ENCODE peak calls at places on chromosomes 13 and 19, in six cellular contexts. A is stomach, S is heart right ventricle, Y is neuronal stem cell, Z is ovary, F is cardiac muscle cell. I is an unnamed sample.

GRCh38 chr13:98326274-98326673 is 149.2 kb upstream of the RNF113B start:
- DNase-seq in A (no peak), S (no peak), Z (no peak), F (no peak), Y (no peak), I (no peak)

GRCh38 chr13:52158629-52159158 is 703 bp downstream of the NEK3 start:
- DNase-seq in A (no peak), F (no peak), S (peak; percentile 40), Z (peak; percentile 52), Y (no peak), I (peak; percentile 49)

GRCh38 chr19:16928916-16929315 is 40.1 kb downstream of the F2RL3 start:
- DNase-seq in S (no peak), A (no peak), F (no peak), Y (no peak), Z (no peak), I (no peak)

GRCh38 chr19:58558623-58559274 is 338 bp upstream of the UBE2M start:
- DNase-seq in S (peak; percentile 99), F (peak; percentile 99), Z (peak; percentile 100), A (peak; percentile 99), Y (peak; percentile 99), I (peak; percentile 99)

GRCh38 chr13:49908637-49909036 is 27.5 kb downstream of the SPRYD7 start:
- DNase-seq in A (no peak), S (no peak), Y (no peak), Z (no peak), F (no peak), I (no peak)

GRCh38 chr13:79245937-79246574 is 160.0 kb downstream of the RBM26 start:
- DNase-seq in Z (no peak), S (no peak), Y (no peak), F (no peak), A (no peak), I (no peak)

GRCh38 chr13:90633849-90634248 is 713.6 kb upstream of the MIR17HG start:
- DNase-seq in Y (no peak), Z (no peak), F (no peak), S (no peak), A (no peak), I (no peak)

GRCh38 chr13:22092791-22093545 is 422.1 kb downstream of the FGF9 start:
- DNase-seq in Y (no peak), A (no peak), F (no peak), S (no peak), Z (no peak), I (no peak)

GRCh38 chr19:31114585-31114984 is 234.7 kb downstream of the TSHZ3 start:
- DNase-seq in Y (no peak), S (no peak), F (no peak), A (no peak), Z (no peak), I (peak; percentile 60)

GRCh38 chr13:19592657-19593175 is 31.4 kb upstream of the TPTE2 start:
- DNase-seq in S (no peak), Y (no peak), Z (no peak), A (no peak), F (no peak), I (no peak)

GRCh38 chr13:90498096-90498495 is 849.4 kb upstream of the MIR17HG start:
- DNase-seq in F (no peak), S (no peak), Y (no peak), A (no peak), Z (no peak), I (no peak)

GRCh38 chr13:75165543-75166230 is 316.3 kb downstream of the TBC1D4 start:
- DNase-seq in Z (no peak), F (no peak), Y (no peak), A (no peak), S (no peak), I (no peak)

GRCh38 chr13:104143760-104144406 is 1077.7 kb upstream of the SLC10A2 start:
- DNase-seq in S (no peak), Y (no peak), F (peak; percentile 29), A (no peak), Z (no peak), I (no peak)

GRCh38 chr13:110589991-110590390 is 25.4 kb upstream of the NAXD start:
- DNase-seq in Z (no peak), Y (no peak), F (no peak), S (no peak), A (no peak), I (no peak)

GRCh38 chr19:46022431-46023310 is at the start of gene PGLYRP1:
- DNase-seq in S (no peak), F (no peak), Z (no peak), Y (no peak), A (no peak), I (no peak)

GRCh38 chr13:53340505-53341143 is 312.0 kb downstream of the OLFM4 start:
- DNase-seq in S (no peak), Z (no peak), F (no peak), A (no peak), Y (no peak), I (no peak)

GRCh38 chr13:22121340-22121739 is 450.5 kb downstream of the FGF9 start:
- DNase-seq in A (no peak), F (no peak), S (no peak), Y (no peak), Z (no peak), I (no peak)

GRCh38 chr13:93561553-93561952 is 334.9 kb downstream of the GPC6 start:
- DNase-seq in A (no peak), S (no peak), Y (no peak), Z (no peak), F (no peak), I (no peak)

GRCh38 chr19:5472303-5472702 is 17.1 kb downstream of the ZNRF4 start:
- DNase-seq in Y (no peak), A (no peak), F (no peak), Z (no peak), S (no peak), I (no peak)

GRCh38 chr19:41478875-41479756 is 36.2 kb downstream of the ERICH4 start:
- DNase-seq in Y (no peak), S (no peak), F (no peak), Z (no peak), A (no peak), I (no peak)

GRCh38 chr19:58059003-58059671 is at the start of gene ZNF135:
- DNase-seq in A (peak; percentile 58), Y (peak; percentile 80), Z (peak; percentile 95), F (peak; percentile 95), S (peak; percentile 92), I (no peak)

GRCh38 chr13:85500716-85501256 is 298.4 kb downstream of the SLITRK6 start:
- DNase-seq in Y (no peak), Z (no peak), S (no peak), A (no peak), F (no peak), I (no peak)

GRCh38 chr19:33492090-33492489 is 29.5 kb downstream of the PEPD start:
- DNase-seq in A (no peak), F (no peak), Y (no peak), S (no peak), Z (no peak), I (no peak)

GRCh38 chr19:6577410-6578125 is 13.4 kb downstream of the CD70 start:
- DNase-seq in A (no peak), Z (no peak), S (no peak), F (no peak), Y (no peak), I (peak; percentile 52)

GRCh38 chr19:38252385-38252784 is 3.8 kb downstream of the PPP1R14A start:
- DNase-seq in Y (no peak), Z (no peak), A (no peak), F (no peak), S (no peak), I (no peak)

GRCh38 chr13:110433014-110433413 is 125.9 kb downstream of the COL4A2 start:
- DNase-seq in Y (no peak), S (peak; percentile 56), Z (no peak), A (no peak), F (no peak), I (no peak)

GRCh38 chr13:20391597-20392452 is 133.8 kb downstream of the CRYL1 start:
- DNase-seq in F (no peak), S (no peak), A (no peak), Z (no peak), Y (no peak), I (no peak)

GRCh38 chr13:65330691-65331090 is 1899.4 kb downstream of the PCDH9 start:
- DNase-seq in Y (no peak), F (no peak), Z (no peak), A (no peak), S (no peak), I (no peak)

DNA sequence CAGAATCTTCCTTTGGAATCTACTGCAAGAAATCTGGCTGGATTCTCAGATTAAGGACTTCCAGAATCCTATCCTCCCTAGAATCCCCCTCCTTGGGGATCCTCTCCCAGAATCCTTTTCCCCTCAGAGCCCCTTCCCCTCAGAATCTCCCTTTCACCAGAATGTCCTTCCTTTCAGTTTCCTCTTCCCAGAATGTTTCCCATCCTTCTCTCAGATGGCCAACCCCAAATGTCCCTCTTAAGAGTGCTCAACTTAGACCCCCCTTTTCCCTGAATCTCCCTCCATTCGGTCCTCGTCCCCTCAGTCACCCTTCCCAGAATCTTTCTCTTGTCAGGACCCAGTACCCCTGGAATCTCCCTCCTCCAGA is 584 bp upstream of the RPS16 start:
- DNase-seq in F (no peak), Z (no peak), A (no peak), Y (no peak), S (no peak), I (no peak)
- H3K27ac ChIP-seq in F (peak overlapping the region; percentile 95), Z (peak overlapping the region; percentile 73), A (peak overlapping the region; percentile 87), Y (peak overlapping the region; percentile 70), S (peak overlapping the region; percentile 84), I (peak overlapping the region; percentile 49)

DNA sequence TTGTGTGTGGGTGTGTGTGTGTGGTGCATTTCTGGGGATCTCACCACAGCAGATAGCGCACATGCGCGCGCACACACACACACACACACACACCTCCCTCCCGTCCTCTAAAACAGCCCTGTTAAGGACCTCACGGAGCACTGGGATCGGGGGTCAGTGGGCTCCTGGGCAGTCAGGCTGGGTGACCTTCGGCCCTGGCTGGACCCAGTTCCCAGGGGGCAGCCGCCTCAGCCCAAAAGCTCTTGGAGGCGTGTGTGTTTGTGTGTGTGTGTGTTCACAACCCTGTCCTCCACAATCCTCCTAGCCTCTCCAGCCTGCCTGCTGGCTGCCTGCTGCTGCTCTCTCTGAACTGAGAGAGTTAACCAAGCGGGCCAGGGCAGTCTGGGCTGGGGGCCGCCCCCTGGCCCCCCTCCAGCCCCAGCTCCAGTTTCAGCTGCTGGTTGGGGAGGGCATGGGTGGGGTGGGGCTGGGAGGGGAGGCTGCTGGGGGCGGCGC is 272 bp upstream of the FXYD1 start:
- DNase-seq in S (peak; percentile 70), F (peak; percentile 58), A (no peak), Z (peak; percentile 81), Y (no peak), I (no peak)
- H3K27ac ChIP-seq in S (peak overlapping the region; percentile 88), F (peak overlapping the region; percentile 97), A (peak overlapping the region; percentile 86), Z (peak overlapping the region; percentile 95), Y (no peak overlapping the region), I (no peak overlapping the region)

GRCh38 chr13:30832377-30832776 is 73.7 kb upstream of the MEDAG start:
- DNase-seq in A (no peak), Y (no peak), F (no peak), Z (no peak), S (no peak), I (no peak)
- H3K27ac ChIP-seq in A (no peak overlapping the region), Y (no peak overlapping the region), F (no peak overlapping the region), Z (no peak overlapping the region), S (no peak overlapping the region), I (no peak overlapping the region)

DNA sequence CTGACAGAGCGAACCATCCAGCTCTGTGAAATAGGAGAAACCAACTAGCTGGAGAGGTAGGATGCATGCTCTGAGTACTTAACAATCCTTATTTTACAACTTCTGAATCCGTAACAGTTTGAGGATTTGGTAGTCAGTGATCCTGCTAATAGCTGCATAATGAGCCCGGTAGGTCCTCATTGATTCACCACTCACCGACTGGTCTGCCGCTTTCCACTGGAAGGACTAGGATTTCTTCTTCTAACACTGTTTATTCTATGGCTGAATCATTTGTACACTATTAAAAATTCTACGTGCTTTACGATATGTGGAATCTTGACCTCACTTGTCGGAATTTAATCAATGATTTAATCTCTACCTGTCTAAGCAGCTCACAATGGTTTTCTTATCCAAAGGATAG is 33.9 kb downstream of the SPATA13 start:
- DNase-seq in F (no peak), S (no peak), Y (no peak), A (no peak), Z (no peak), I (no peak)
- H3K27ac ChIP-seq in F (no peak overlapping the region), S (no peak overlapping the region), Y (no peak overlapping the region), A (no peak overlapping the region), Z (no peak overlapping the region), I (no peak overlapping the region)